ENCODE peak calls at places on chromosomes 7 and 10, in four cellular contexts. One of them, this sample, is unnamed. For H3K4me1, the result is how much of the 10 kb centered on the place peaks cover.

GRCh38 chr10:83104616-83105015 is 1034.7 kb upstream of the GHITM start:
- DNase-seq in lung: no peak
- DNase-seq in heart right ventricle: no peak
- DNase-seq in lower lobe of right lung: no peak
- DNase-seq in this sample: no peak

GRCh38 chr10:4765428-4765827 is 60.6 kb upstream of the AKR1E2 start:
- DNase-seq in lung: no peak
- DNase-seq in heart right ventricle: no peak
- DNase-seq in lower lobe of right lung: no peak
- DNase-seq in this sample: no peak

GRCh38 chr10:114900658-114901057 is 37.3 kb upstream of the TRUB1 start:
- DNase-seq in lung: no peak
- DNase-seq in heart right ventricle: no peak
- DNase-seq in lower lobe of right lung: no peak
- DNase-seq in this sample: no peak

GRCh38 chr7:101743241-101743994 is 74.0 kb upstream of the CUX1 start:
- DNase-seq in lung: peak
- DNase-seq in heart right ventricle: peak
- DNase-seq in lower lobe of right lung: peak
- DNase-seq in this sample: peak

GRCh38 chr7:121390109-121390508 is 6.0 kb downstream of the FAM3C start:
- DNase-seq in lung: no peak
- DNase-seq in heart right ventricle: no peak
- DNase-seq in lower lobe of right lung: no peak
- DNase-seq in this sample: no peak

GRCh38 chr10:59654007-59654406 is 55.6 kb downstream of the SLC16A9 start:
- DNase-seq in lung: no peak
- DNase-seq in heart right ventricle: no peak
- DNase-seq in lower lobe of right lung: no peak
- DNase-seq in this sample: no peak

GRCh38 chr10:87763086-87763861 is 54.8 kb downstream of the ATAD1 start:
- DNase-seq in lung: no peak
- DNase-seq in heart right ventricle: no peak
- DNase-seq in lower lobe of right lung: no peak
- DNase-seq in this sample: no peak

GRCh38 chr7:151491859-151492258 is 27.8 kb downstream of the RHEB start:
- DNase-seq in lung: no peak
- DNase-seq in heart right ventricle: no peak
- DNase-seq in lower lobe of right lung: no peak
- DNase-seq in this sample: no peak

GRCh38 chr10:74753295-74754211 is 72.8 kb upstream of the KAT6B start:
- DNase-seq in lung: no peak
- DNase-seq in heart right ventricle: no peak
- DNase-seq in lower lobe of right lung: peak
- DNase-seq in this sample: no peak

GRCh38 chr10:75508814-75509306 is 77.4 kb downstream of the LRMDA start:
- DNase-seq in lung: no peak
- DNase-seq in heart right ventricle: no peak
- DNase-seq in lower lobe of right lung: no peak
- DNase-seq in this sample: no peak

GRCh38 chr10:43585046-43585445 is 10.6 kb upstream of the ZNF239 start:
- DNase-seq in lung: no peak
- DNase-seq in heart right ventricle: no peak
- DNase-seq in lower lobe of right lung: no peak
- DNase-seq in this sample: no peak

GRCh38 chr7:151432658-151433521 is 7.1 kb downstream of the CRYGN start:
- DNase-seq in lung: no peak
- DNase-seq in heart right ventricle: no peak
- DNase-seq in lower lobe of right lung: no peak
- DNase-seq in this sample: no peak

GRCh38 chr7:130490888-130491771 is 755 bp upstream of the MEST start:
- DNase-seq in lung: no peak
- DNase-seq in heart right ventricle: peak
- DNase-seq in lower lobe of right lung: peak
- DNase-seq in this sample: no peak

GRCh38 chr7:73907554-73908122 is 46.7 kb downstream of the TMEM270 start:
- DNase-seq in lung: no peak
- DNase-seq in heart right ventricle: no peak
- DNase-seq in lower lobe of right lung: peak
- DNase-seq in this sample: no peak

GRCh38 chr10:43315096-43315495 is 48.2 kb upstream of the RASGEF1A start:
- DNase-seq in lung: no peak
- DNase-seq in heart right ventricle: no peak
- DNase-seq in lower lobe of right lung: no peak
- DNase-seq in this sample: no peak

GRCh38 chr7:106623846-106624245 is 37.1 kb downstream of the CCDC71L start:
- DNase-seq in lung: no peak
- DNase-seq in heart right ventricle: no peak
- DNase-seq in lower lobe of right lung: no peak
- DNase-seq in this sample: no peak

GRCh38 chr7:69184339-69184738 is 413.9 kb upstream of the AUTS2 start:
- DNase-seq in lung: no peak
- DNase-seq in heart right ventricle: no peak
- DNase-seq in lower lobe of right lung: no peak
- DNase-seq in this sample: no peak

GRCh38 chr10:636016-636730 is 53.3 kb downstream of the DIP2C start:
- DNase-seq in lung: no peak
- DNase-seq in heart right ventricle: no peak
- DNase-seq in lower lobe of right lung: no peak
- DNase-seq in this sample: no peak

GRCh38 chr10:118237930-118238329 is 104.2 kb downstream of the FAM204A start:
- DNase-seq in lung: no peak
- DNase-seq in heart right ventricle: no peak
- DNase-seq in lower lobe of right lung: no peak
- DNase-seq in this sample: no peak

GRCh38 chr7:70494225-70494877 is 637.6 kb upstream of the GALNT17 start:
- DNase-seq in lung: no peak
- DNase-seq in heart right ventricle: no peak
- DNase-seq in lower lobe of right lung: no peak
- DNase-seq in this sample: no peak

GRCh38 chr10:3741688-3742461 is 43.1 kb downstream of the KLF6 start:
- DNase-seq in lung: no peak
- DNase-seq in heart right ventricle: no peak
- DNase-seq in lower lobe of right lung: no peak
- DNase-seq in this sample: no peak

GRCh38 chr7:134636008-134636449 is 10.6 kb upstream of the BPGM start:
- DNase-seq in lung: no peak
- DNase-seq in heart right ventricle: no peak
- DNase-seq in lower lobe of right lung: no peak
- DNase-seq in this sample: no peak

GRCh38 chr10:100743626-100744135 is 1.7 kb upstream of the PAX2 start:
- DNase-seq in lung: no peak
- DNase-seq in heart right ventricle: peak
- DNase-seq in lower lobe of right lung: no peak
- DNase-seq in this sample: no peak
- TF ChIP-seq CTCF in lung: peak
- TF ChIP-seq CTCF in heart right ventricle: peak
- TF ChIP-seq CTCF in lower lobe of right lung: peak
- TF ChIP-seq CTCF in this sample: peak

GRCh38 chr10:132626019-132626760 is 88.6 kb downstream of the INPP5A start:
- DNase-seq in lung: no peak
- DNase-seq in heart right ventricle: no peak
- DNase-seq in lower lobe of right lung: no peak
- DNase-seq in this sample: peak
- H3K27ac ChIP-seq in lung: no peak
- H3K27ac ChIP-seq in heart right ventricle: no peak
- H3K27ac ChIP-seq in lower lobe of right lung: no peak
- H3K27ac ChIP-seq in this sample: peak

GRCh38 chr7:2301510-2301860 is 12.8 kb downstream of the SNX8 start:
- DNase-seq in lung: no peak
- DNase-seq in heart right ventricle: no peak
- DNase-seq in lower lobe of right lung: no peak
- DNase-seq in this sample: no peak

GRCh38 chr7:2299853-2300512 is 14.3 kb downstream of the SNX8 start:
- DNase-seq in lung: no peak
- DNase-seq in heart right ventricle: no peak
- DNase-seq in lower lobe of right lung: no peak
- DNase-seq in this sample: no peak

GRCh38 chr7:2296830-2297229 is 17.4 kb downstream of the SNX8 start:
- DNase-seq in lung: no peak
- DNase-seq in heart right ventricle: no peak
- DNase-seq in lower lobe of right lung: no peak
- DNase-seq in this sample: no peak

GRCh38 chr7:2295936-2296620 is 18.2 kb downstream of the SNX8 start:
- DNase-seq in lung: no peak
- DNase-seq in heart right ventricle: no peak
- DNase-seq in lower lobe of right lung: no peak
- DNase-seq in this sample: no peak

GRCh38 chr7:2299131-2299829 is 15.0 kb downstream of the SNX8 start:
- DNase-seq in lung: no peak
- DNase-seq in heart right ventricle: peak
- DNase-seq in lower lobe of right lung: peak
- DNase-seq in this sample: no peak
- H3K4me1 ChIP-seq in lung: under half
- H3K4me1 ChIP-seq in heart right ventricle: under half
- H3K4me1 ChIP-seq in lower lobe of right lung: under half
- H3K4me1 ChIP-seq in this sample: under half

GRCh38 chr7:77800730-77801129 is 2.2 kb downstream of the PHTF2 start:
- DNase-seq in lung: no peak
- DNase-seq in heart right ventricle: no peak
- DNase-seq in lower lobe of right lung: no peak
- DNase-seq in this sample: no peak

GRCh38 chr7:77800158-77800557 is 1.6 kb downstream of the PHTF2 start:
- DNase-seq in lung: no peak
- DNase-seq in heart right ventricle: no peak
- DNase-seq in lower lobe of right lung: no peak
- DNase-seq in this sample: no peak

GRCh38 chr7:77797734-77798393 is 370 bp downstream of the TMEM60 start:
- DNase-seq in lung: no peak
- DNase-seq in heart right ventricle: no peak
- DNase-seq in lower lobe of right lung: no peak
- DNase-seq in this sample: peak

GRCh38 chr7:77798394-77799077 is at the start of the genes PHTF2 and TMEM60:
- DNase-seq in lung: peak
- DNase-seq in heart right ventricle: peak
- DNase-seq in lower lobe of right lung: peak
- DNase-seq in this sample: peak

GRCh38 chr7:77799078-77799964 is 748 bp downstream of the PHTF2 start:
- DNase-seq in lung: peak
- DNase-seq in heart right ventricle: peak
- DNase-seq in lower lobe of right lung: peak
- DNase-seq in this sample: peak
- TF ChIP-seq CTCF in lung: no peak
- TF ChIP-seq CTCF in heart right ventricle: no peak
- TF ChIP-seq CTCF in lower lobe of right lung: peak
- TF ChIP-seq CTCF in this sample: no peak

DNA sequence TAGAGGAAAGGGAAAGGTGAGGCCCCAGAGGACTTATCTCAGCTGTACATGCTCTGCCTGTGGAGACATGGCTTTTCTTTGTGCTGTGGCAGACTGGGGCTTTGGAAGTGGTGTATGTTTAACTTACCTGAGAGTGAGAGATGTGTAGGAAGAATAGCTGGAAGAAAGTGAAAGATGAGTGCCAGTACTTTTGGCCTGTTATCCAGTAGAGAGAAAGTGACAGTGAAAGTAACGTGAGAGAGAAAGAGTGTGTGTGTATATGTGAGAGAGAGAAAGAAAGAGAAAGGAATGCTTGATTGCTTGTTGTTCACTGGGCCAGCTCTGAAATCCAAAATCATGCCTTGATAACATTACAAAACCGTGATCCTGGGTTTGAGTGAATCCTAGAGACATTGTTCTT is 25.5 kb downstream of the MTURN start:
- DNase-seq in lung: no peak
- DNase-seq in heart right ventricle: no peak
- DNase-seq in lower lobe of right lung: no peak
- DNase-seq in this sample: no peak
- H3K27ac ChIP-seq in lung: peak
- H3K27ac ChIP-seq in heart right ventricle: peak
- H3K27ac ChIP-seq in lower lobe of right lung: no peak
- H3K27ac ChIP-seq in this sample: no peak

GRCh38 chr7:55077581-55078410 is 59.0 kb downstream of the EGFR start:
- DNase-seq in lung: no peak
- DNase-seq in heart right ventricle: no peak
- DNase-seq in lower lobe of right lung: no peak
- DNase-seq in this sample: no peak
- H3K4me1 ChIP-seq in lung: under half
- H3K4me1 ChIP-seq in heart right ventricle: under half
- H3K4me1 ChIP-seq in lower lobe of right lung: half or more
- H3K4me1 ChIP-seq in this sample: half or more

DNA sequence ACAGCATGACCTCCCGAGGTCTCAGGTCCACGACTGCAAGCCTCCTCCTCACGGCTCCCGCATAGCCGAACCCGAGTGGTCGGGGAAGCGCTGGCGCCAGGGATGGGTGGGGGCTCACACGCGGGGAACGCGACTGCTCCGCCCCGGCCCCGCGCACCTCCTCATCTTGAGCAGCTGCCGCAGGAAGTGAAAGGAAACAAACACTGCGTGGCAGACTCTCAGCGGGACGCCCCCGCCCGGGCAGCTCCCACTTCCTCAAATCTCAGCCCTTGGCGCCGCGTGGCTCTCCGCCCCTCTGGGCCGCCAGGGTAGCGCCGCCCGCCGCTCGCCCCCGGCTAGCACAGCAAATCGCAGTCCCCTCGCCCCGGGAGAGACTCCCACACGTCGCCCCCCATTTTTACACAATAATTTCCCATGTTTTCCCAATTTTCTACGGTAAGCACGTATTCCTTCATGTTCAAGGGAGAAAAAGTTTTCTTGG is at the start of gene TMEM243:
- DNase-seq in lung: peak
- DNase-seq in heart right ventricle: peak
- DNase-seq in lower lobe of right lung: peak
- DNase-seq in this sample: peak
- TF ChIP-seq CTCF in lung: no peak
- TF ChIP-seq CTCF in heart right ventricle: peak
- TF ChIP-seq CTCF in lower lobe of right lung: peak
- TF ChIP-seq CTCF in this sample: no peak